ENCODE peak calls at places on chromosome 17, in seven cellular contexts. D is A549, X is IMR-90, F is HCT116, O is K562, S is GM12878, N is HepG2. G is an unnamed sample.

GRCh38 chr17:38600906-38601305 is 4.8 kb downstream of the SRCIN1 start:
- DNase-seq in D (no peak), X (no peak), F (no peak), O (peak; percentile 30), S (no peak), N (no peak), G (no peak)

GRCh38 chr17:79137015-79137770 is 62.6 kb downstream of the ENGASE start:
- DNase-seq in D (no peak), X (no peak), F (no peak), O (no peak), S (no peak), N (no peak), G (no peak)

GRCh38 chr17:60147553-60148241 is 2.1 kb upstream of the CA4 start:
- DNase-seq in D (no peak), X (no peak), F (no peak), O (no peak), S (no peak), N (no peak), G (no peak)

GRCh38 chr17:82920150-82920549 is 80.3 kb upstream of the ZNF750 start:
- DNase-seq in D (no peak), X (no peak), F (no peak), O (no peak), S (no peak), N (no peak), G (no peak)

GRCh38 chr17:74512041-74512440 is 19.2 kb downstream of the CD300LB start:
- DNase-seq in D (no peak), X (no peak), F (no peak), O (no peak), S (no peak), N (no peak), G (no peak)

GRCh38 chr17:68732301-68732749 is 131.2 kb upstream of the FAM20A start:
- DNase-seq in D (no peak), X (no peak), F (no peak), O (no peak), S (no peak), N (no peak), G (peak; percentile 56)

GRCh38 chr17:48795444-48796162 is 21.4 kb downstream of the TTLL6 start:
- DNase-seq in D (peak; percentile 92), X (peak; percentile 81), F (peak; percentile 36), O (no peak), S (no peak), N (peak; percentile 95), G (no peak)

GRCh38 chr17:83151056-83151441 is 71.6 kb downstream of the METRNL start:
- DNase-seq in D (no peak), X (no peak), F (no peak), O (no peak), S (no peak), N (no peak), G (no peak)

GRCh38 chr17:7560172-7561027 is 1.3 kb upstream of the SENP3 start:
- DNase-seq in D (peak; percentile 78), X (peak; percentile 49), F (no peak), O (peak; percentile 63), S (no peak), N (peak; percentile 64), G (peak; percentile 90)

GRCh38 chr17:49157784-49158183 is 25.2 kb downstream of the B4GALNT2 start:
- DNase-seq in D (peak; percentile 47), X (peak; percentile 19), F (no peak), O (peak; percentile 41), S (no peak), N (no peak), G (no peak)

GRCh38 chr17:37662358-37662757 is 19.1 kb upstream of the DDX52 start:
- DNase-seq in D (no peak), X (no peak), F (no peak), O (no peak), S (no peak), N (no peak), G (no peak)

GRCh38 chr17:27207073-27207511 is 86.8 kb upstream of the WSB1 start:
- DNase-seq in D (peak; percentile 19), X (peak; percentile 71), F (peak; percentile 22), O (no peak), S (no peak), N (no peak), G (no peak)

GRCh38 chr17:68085751-68086445 is 50.4 kb downstream of the KPNA2 start:
- DNase-seq in D (no peak), X (no peak), F (no peak), O (no peak), S (no peak), N (no peak), G (no peak)

GRCh38 chr17:33521784-33522183 is 228.7 kb upstream of the ASIC2 start:
- DNase-seq in D (no peak), X (no peak), F (no peak), O (peak; percentile 60), S (no peak), N (no peak), G (no peak)

GRCh38 chr17:76132574-76133338 is 8.3 kb downstream of the FOXJ1 start:
- DNase-seq in D (no peak), X (no peak), F (peak; percentile 40), O (no peak), S (no peak), N (peak; percentile 79), G (peak; percentile 88)

GRCh38 chr17:63023049-63023448 is 57.0 kb downstream of the TANC2 start:
- DNase-seq in D (no peak), X (no peak), F (no peak), O (no peak), S (no peak), N (no peak), G (no peak)

GRCh38 chr17:61415374-61416210 is 15.9 kb downstream of the TBX2 start:
- DNase-seq in D (no peak), X (peak; percentile 37), F (no peak), O (no peak), S (no peak), N (no peak), G (peak; percentile 23)

GRCh38 chr17:18035704-18036103 is 3.3 kb downstream of the ATPAF2 start:
- DNase-seq in D (no peak), X (no peak), F (no peak), O (no peak), S (no peak), N (no peak), G (no peak)

GRCh38 chr17:33019161-33019560 is 27.5 kb downstream of the SPACA3 start:
- DNase-seq in D (no peak), X (no peak), F (no peak), O (no peak), S (no peak), N (no peak), G (no peak)

GRCh38 chr17:38598536-38598935 is 7.2 kb downstream of the SRCIN1 start:
- DNase-seq in D (peak; percentile 89), X (peak; percentile 57), F (peak; percentile 87), O (peak; percentile 91), S (no peak), N (peak; percentile 82), G (peak; percentile 88)

GRCh38 chr17:67534941-67535340 is 157.9 kb downstream of the PITPNC1 start:
- DNase-seq in D (no peak), X (no peak), F (no peak), O (no peak), S (no peak), N (no peak), G (no peak)

GRCh38 chr17:52744179-52744578 is 585.7 kb upstream of the CA10 start:
- DNase-seq in D (no peak), X (no peak), F (no peak), O (no peak), S (no peak), N (no peak), G (no peak)

GRCh38 chr17:14038206-14038605 is 31.1 kb upstream of the COX10 start:
- DNase-seq in D (no peak), X (peak; percentile 63), F (no peak), O (peak; percentile 8), S (no peak), N (no peak), G (no peak)

GRCh38 chr17:65041518-65041917 is 15.0 kb downstream of the GNA13 start:
- DNase-seq in D (no peak), X (no peak), F (no peak), O (no peak), S (no peak), N (no peak), G (no peak)

GRCh38 chr17:29546834-29547233 is 20.0 kb downstream of the ABHD15 start:
- DNase-seq in D (no peak), X (no peak), F (no peak), O (no peak), S (no peak), N (no peak), G (no peak)

GRCh38 chr17:29546085-29546484 is 20.8 kb downstream of the ABHD15 start:
- DNase-seq in D (peak; percentile 67), X (no peak), F (no peak), O (no peak), S (no peak), N (no peak), G (no peak)

GRCh38 chr17:29549169-29549935 is 17.5 kb downstream of the ABHD15 start:
- DNase-seq in D (no peak), X (peak; percentile 44), F (no peak), O (no peak), S (no peak), N (no peak), G (no peak)
- TF ChIP-seq CEBPB in D (no peak), X (no peak), F (no peak), O (no peak), S (no peak), N (no peak), G (no peak)

GRCh38 chr17:43554857-43555256 is 8.7 kb upstream of the ETV4 start:
- DNase-seq in D (no peak), X (no peak), F (no peak), O (no peak), S (no peak), N (no peak), G (no peak)
- TF ChIP-seq CEBPB in D (no peak), X (no peak), F (no peak), O (no peak), S (no peak), N (no peak), G (no peak)

GRCh38 chr17:1469231-1469852 is 13.3 kb upstream of the CRK start:
- DNase-seq in D (peak; percentile 93), X (no peak), F (no peak), O (no peak), S (no peak), N (no peak), G (peak; percentile 62)
- TF ChIP-seq CEBPB in D (peak; percentile 47), X (no peak), F (no peak), O (no peak), S (no peak), N (no peak), G (no peak)

GRCh38 chr17:40457369-40457768 is 14.1 kb downstream of the IGFBP4 start:
- DNase-seq in D (peak; percentile 28), X (no peak), F (no peak), O (no peak), S (no peak), N (no peak), G (no peak)

GRCh38 chr17:40459646-40460584 is 16.7 kb downstream of the IGFBP4 start:
- DNase-seq in D (peak; percentile 63), X (no peak), F (no peak), O (no peak), S (no peak), N (no peak), G (no peak)

GRCh38 chr17:40456396-40456951 is 13.2 kb downstream of the IGFBP4 start:
- DNase-seq in D (peak; percentile 39), X (no peak), F (no peak), O (no peak), S (no peak), N (no peak), G (no peak)

GRCh38 chr17:40458851-40459482 is 15.7 kb downstream of the IGFBP4 start:
- DNase-seq in D (peak; percentile 42), X (no peak), F (no peak), O (no peak), S (no peak), N (no peak), G (no peak)

GRCh38 chr17:40458001-40458791 is 14.9 kb downstream of the IGFBP4 start:
- DNase-seq in D (peak; percentile 68), X (peak; percentile 84), F (no peak), O (no peak), S (no peak), N (peak; percentile 52), G (no peak)
- TF ChIP-seq CEBPB in D (no peak), X (no peak), F (no peak), O (no peak), S (no peak), N (no peak), G (no peak)

G was measured in H1.